ENCODE peak calls at places on chromosomes 11 and 22, in six cellular contexts. Q, P, G, R, Z and S are unnamed samples.
A peak's percentile ranks its signal among the peaks of the same experiment; 100 is the strongest.

GRCh38 chr11:4763096-4763495 is 6.6 kb downstream of the OR51F1 start:
- DNase-seq in Z (no peak), P (no peak), G (no peak), R (no peak), Q (no peak), S (no peak)

GRCh38 chr22:19876941-19877625 is 22.4 kb upstream of the GNB1L start:
- DNase-seq in P (no peak), Z (no peak), G (no peak), Q (no peak), R (no peak), S (no peak)

GRCh38 chr22:32142600-32142999 is 16.5 kb downstream of the C22orf42 start:
- DNase-seq in Q (no peak), P (no peak), G (no peak), R (no peak), Z (no peak), S (no peak)

GRCh38 chr22:21605887-21606564 is 23.8 kb downstream of the YDJC start:
- DNase-seq in Q (no peak), G (no peak), R (no peak), P (no peak), Z (no peak), S (no peak)

GRCh38 chr11:23856654-23857053 is 640.2 kb upstream of the LUZP2 start:
- DNase-seq in Q (no peak), Z (no peak), P (no peak), G (no peak), R (no peak), S (no peak)

GRCh38 chr11:113874920-113875413 is 405 bp downstream of the USP28 start:
- DNase-seq in P (peak; percentile 33), G (no peak), Q (no peak), R (no peak), Z (peak; percentile 30), S (no peak)

GRCh38 chr11:69293087-69293486 is 868 bp upstream of the MYEOV start:
- DNase-seq in Z (no peak), R (no peak), Q (no peak), P (no peak), G (no peak), S (no peak)

GRCh38 chr11:83625336-83625735 is 339.2 kb upstream of the CCDC90B start:
- DNase-seq in Z (no peak), P (no peak), G (no peak), Q (no peak), R (no peak), S (no peak)

GRCh38 chr11:112588252-112588668 is 327.6 kb upstream of the PLET1 start:
- DNase-seq in G (peak; percentile 87), P (no peak), Q (no peak), Z (no peak), R (peak; percentile 58), S (peak; percentile 60)

GRCh38 chr11:76700177-76701100 is 29.9 kb upstream of the LRRC32 start:
- DNase-seq in G (no peak), P (no peak), Q (no peak), R (no peak), Z (no peak), S (peak; percentile 53)

GRCh38 chr11:35141538-35141937 is 2.6 kb downstream of the CD44 start:
- DNase-seq in Z (no peak), P (no peak), Q (no peak), R (no peak), G (no peak), S (no peak)

GRCh38 chr11:110179064-110179463 is 85.9 kb downstream of the ZC3H12C start:
- DNase-seq in R (no peak), P (no peak), G (no peak), Z (no peak), Q (no peak), S (no peak)

GRCh38 chr11:75214411-75214821 is 26.2 kb upstream of the TPBGL start:
- DNase-seq in Q (peak; percentile 55), R (peak; percentile 86), Z (peak; percentile 36), G (peak; percentile 8), P (peak; percentile 48), S (peak; percentile 71)

GRCh38 chr11:92131289-92131890 is 93.2 kb upstream of the FAT3 start:
- DNase-seq in G (no peak), Q (no peak), R (no peak), P (no peak), Z (no peak), S (peak; percentile 70)

GRCh38 chr11:75333807-75334140 is 17.7 kb downstream of the ARRB1 start:
- DNase-seq in R (no peak), P (no peak), G (no peak), Q (no peak), Z (no peak), S (no peak)

GRCh38 chr22:31870890-31871289 is 73.4 kb upstream of the YWHAH start:
- DNase-seq in Z (no peak), P (no peak), Q (no peak), G (peak; percentile 30), R (no peak), S (no peak)

GRCh38 chr11:56885182-56885581 is 103.5 kb upstream of the OR5AK2 start:
- DNase-seq in Q (no peak), R (peak; percentile 27), P (no peak), Z (no peak), G (no peak), S (no peak)

GRCh38 chr11:2942872-2943710 is 13.9 kb upstream of the PHLDA2 start:
- DNase-seq in Z (no peak), R (no peak), G (no peak), P (no peak), Q (no peak), S (no peak)

GRCh38 chr11:118914178-118914918 is 11.4 kb downstream of the BCL9L start:
- DNase-seq in R (peak; percentile 38), Z (peak; percentile 51), Q (peak; percentile 75), G (peak; percentile 59), P (no peak), S (no peak)